ENCODE peak calls at places on chromosomes 13 and 19, in five cellular contexts. I is lower lobe of right lung; U is stimulated activated CD8-positive, alpha-beta memory T cell treated with anti-CD3 and anti-CD28 coated beads, Interleukin-4, amount 100 ng/mL, for 1 hour; N is aorta; V is hepatic stellate cell. D is an unnamed sample.

GRCh38 chr19:35531291-35531690 is 2.0 kb upstream of the GAPDHS start:
- DNase-seq in I (no peak), U (no peak), N (no peak), V (no peak), D (peak; percentile 53)

GRCh38 chr13:108270442-108270841 is 924 bp downstream of the TNFSF13B start:
- DNase-seq in I (no peak), U (no peak), N (no peak), V (peak; percentile 3), D (no peak)

GRCh38 chr13:103973740-103974139 is 907.5 kb upstream of the SLC10A2 start:
- DNase-seq in I (no peak), U (no peak), N (no peak), V (no peak), D (no peak)

GRCh38 chr19:7417671-7418324 is 69.1 kb downstream of the ARHGEF18 start:
- DNase-seq in I (no peak), U (no peak), N (no peak), V (peak; percentile 53), D (peak; percentile 67)

GRCh38 chr13:43874512-43875092 is 4.9 kb downstream of the CCDC122 start:
- DNase-seq in I (no peak), U (no peak), N (no peak), V (no peak), D (peak; percentile 44)

GRCh38 chr19:5358173-5358800 is 17.7 kb upstream of the PTPRS start:
- DNase-seq in I (no peak), U (no peak), N (no peak), V (no peak), D (no peak)

GRCh38 chr19:48818234-48818823 is 7.5 kb upstream of the BCAT2 start:
- DNase-seq in I (peak; percentile 83), U (no peak), N (no peak), V (no peak), D (no peak)

GRCh38 chr13:101341464-101341863 is 74.8 kb downstream of the NALCN start:
- DNase-seq in I (no peak), U (no peak), N (no peak), V (no peak), D (no peak)

GRCh38 chr19:782195-783043 is 14.8 kb upstream of the PTBP1 start:
- DNase-seq in I (no peak), U (no peak), N (no peak), V (peak; percentile 79), D (peak; percentile 54)

GRCh38 chr19:932647-933552 is 7.1 kb downstream of the ARID3A start:
- DNase-seq in I (peak; percentile 75), U (no peak), N (no peak), V (peak; percentile 98), D (no peak)

GRCh38 chr13:19864339-19865309 is 1.2 kb upstream of the ZMYM5 start:
- DNase-seq in I (peak; percentile 71), U (peak; percentile 51), N (peak; percentile 83), V (peak; percentile 60), D (peak; percentile 59)

GRCh38 chr19:11680689-11681302 is 58.0 kb downstream of the ZNF823 start:
- DNase-seq in I (no peak), U (no peak), N (no peak), V (no peak), D (no peak)

GRCh38 chr19:3135961-3136683 is at the start of gene GNA15:
- DNase-seq in I (peak; percentile 81), U (no peak), N (no peak), V (no peak), D (peak; percentile 76)

GRCh38 chr19:44576843-44577565 is 36.4 kb upstream of the IGSF23 start:
- DNase-seq in I (peak; percentile 59), U (no peak), N (no peak), V (no peak), D (peak; percentile 58)

GRCh38 chr13:111429064-111429558 is 108.7 kb downstream of the TEX29 start:
- DNase-seq in I (no peak), U (peak; percentile 6), N (no peak), V (peak; percentile 54), D (peak; percentile 21)

GRCh38 chr19:19817357-19817756 is 4.2 kb downstream of the ZNF506 start:
- DNase-seq in I (no peak), U (peak; percentile 23), N (no peak), V (no peak), D (no peak)

D was measured in bronchial epithelial cell.